ENCODE peak calls at places on chromosomes 7 and 10, in five cellular contexts. One of them, this sample, is unnamed.

GRCh38 chr10:59627366-59628018 is 82.2 kb downstream of the SLC16A9 start:
- DNase-seq in HCT116: no peak
- DNase-seq in GM23248: no peak
- DNase-seq in PC-3: peak; percentile 36
- DNase-seq in SK-N-SH: no peak
- DNase-seq in this sample: no peak

GRCh38 chr7:126213876-126214275 is 1038.9 kb downstream of the GRM8 start:
- DNase-seq in PC-3: peak; percentile 8
- DNase-seq in SK-N-SH: no peak
- DNase-seq in GM23248: no peak
- DNase-seq in HCT116: no peak
- DNase-seq in this sample: no peak

GRCh38 chr7:100736671-100737070 is 3.3 kb downstream of the ZAN start:
- DNase-seq in GM23248: no peak
- DNase-seq in HCT116: no peak
- DNase-seq in SK-N-SH: no peak
- DNase-seq in PC-3: no peak
- DNase-seq in this sample: no peak

GRCh38 chr7:128818694-128819093 is 11.5 kb upstream of the FLNC start:
- DNase-seq in SK-N-SH: no peak
- DNase-seq in PC-3: no peak
- DNase-seq in GM23248: no peak
- DNase-seq in HCT116: no peak
- DNase-seq in this sample: no peak

GRCh38 chr7:95690367-95690947 is 81.9 kb upstream of the DYNC1I1 start:
- DNase-seq in PC-3: peak; percentile 51
- DNase-seq in GM23248: peak; percentile 60
- DNase-seq in HCT116: peak; percentile 52
- DNase-seq in SK-N-SH: peak; percentile 27
- DNase-seq in this sample: peak; percentile 63

GRCh38 chr7:108235451-108236061 is 105.4 kb upstream of the LAMB4 start:
- DNase-seq in GM23248: peak; percentile 59
- DNase-seq in PC-3: no peak
- DNase-seq in HCT116: no peak
- DNase-seq in SK-N-SH: no peak
- DNase-seq in this sample: no peak

GRCh38 chr7:93964262-93964661 is 39.9 kb downstream of the BET1 start:
- DNase-seq in GM23248: no peak
- DNase-seq in PC-3: no peak
- DNase-seq in SK-N-SH: no peak
- DNase-seq in HCT116: no peak
- DNase-seq in this sample: no peak

GRCh38 chr7:111593343-111593742 is 31.1 kb upstream of the IMMP2L start:
- DNase-seq in HCT116: no peak
- DNase-seq in PC-3: no peak
- DNase-seq in GM23248: no peak
- DNase-seq in SK-N-SH: no peak
- DNase-seq in this sample: no peak

GRCh38 chr7:123682690-123683089 is 27.0 kb downstream of the LMOD2 start:
- DNase-seq in PC-3: peak; percentile 78
- DNase-seq in SK-N-SH: no peak
- DNase-seq in GM23248: peak; percentile 73
- DNase-seq in HCT116: peak; percentile 23
- DNase-seq in this sample: peak; percentile 59

GRCh38 chr7:2157473-2158279 is 75.1 kb downstream of the MAD1L1 start:
- DNase-seq in PC-3: peak; percentile 91
- DNase-seq in SK-N-SH: no peak
- DNase-seq in GM23248: peak; percentile 85
- DNase-seq in HCT116: no peak
- DNase-seq in this sample: peak; percentile 26

GRCh38 chr7:75842836-75843446 is 29.3 kb upstream of the CCL24 start:
- DNase-seq in PC-3: peak; percentile 84
- DNase-seq in SK-N-SH: no peak
- DNase-seq in GM23248: peak; percentile 92
- DNase-seq in HCT116: no peak
- DNase-seq in this sample: no peak

GRCh38 chr10:1609596-1609995 is 127.7 kb downstream of the ADARB2 start:
- DNase-seq in HCT116: no peak
- DNase-seq in SK-N-SH: no peak
- DNase-seq in GM23248: no peak
- DNase-seq in PC-3: no peak
- DNase-seq in this sample: no peak

GRCh38 chr10:44824607-44825006 is 86.5 kb upstream of the TMEM72 start:
- DNase-seq in HCT116: no peak
- DNase-seq in PC-3: peak; percentile 9
- DNase-seq in GM23248: peak; percentile 32
- DNase-seq in SK-N-SH: no peak
- DNase-seq in this sample: no peak

GRCh38 chr10:24645784-24646183 is 77.9 kb downstream of the ARHGAP21 start:
- DNase-seq in SK-N-SH: no peak
- DNase-seq in HCT116: no peak
- DNase-seq in GM23248: peak; percentile 12
- DNase-seq in PC-3: peak; percentile 66
- DNase-seq in this sample: no peak

GRCh38 chr7:47153571-47153970 is 428.3 kb downstream of the TNS3 start:
- DNase-seq in PC-3: no peak
- DNase-seq in GM23248: no peak
- DNase-seq in SK-N-SH: no peak
- DNase-seq in HCT116: no peak
- DNase-seq in this sample: peak; percentile 51

GRCh38 chr10:110458583-110458920 is 39.2 kb upstream of the DUSP5 start:
- DNase-seq in HCT116: no peak
- DNase-seq in GM23248: no peak
- DNase-seq in SK-N-SH: no peak
- DNase-seq in PC-3: no peak
- DNase-seq in this sample: no peak

DNA sequence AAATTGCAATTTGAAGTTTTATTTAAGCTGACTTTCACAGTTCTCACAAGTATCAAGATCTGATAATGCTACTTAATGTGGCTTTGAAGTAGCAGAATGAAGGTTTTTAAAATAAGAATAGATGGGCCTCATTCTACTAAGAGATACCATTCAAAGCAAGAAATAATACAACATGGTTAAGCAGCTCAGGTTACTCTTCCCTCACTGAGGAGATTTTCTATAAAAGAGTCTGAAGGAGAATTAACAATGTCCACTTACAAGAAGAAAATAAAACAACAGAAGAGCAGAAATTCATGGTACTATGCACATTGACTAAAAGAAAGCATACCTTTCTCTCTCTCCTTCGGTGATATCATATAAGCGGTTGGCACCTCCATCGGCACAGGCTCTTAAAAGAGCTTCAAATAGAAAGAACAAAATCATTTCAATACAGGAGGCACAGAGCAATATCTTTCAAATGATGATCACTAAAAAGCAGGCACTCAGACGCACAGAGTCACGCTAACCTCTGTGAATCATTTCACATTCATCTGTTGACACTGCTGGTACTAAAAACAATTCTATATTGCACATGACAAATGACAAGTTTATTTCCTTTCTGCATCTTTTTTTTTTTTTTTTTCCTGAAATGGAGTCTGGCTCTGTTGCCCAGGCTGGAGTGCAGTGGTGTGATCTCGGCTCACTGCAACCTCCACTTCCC is 153.1 kb downstream of the TPK1 start:
- DNase-seq in HCT116: no peak
- DNase-seq in GM23248: no peak
- DNase-seq in PC-3: no peak
- DNase-seq in SK-N-SH: no peak
- DNase-seq in this sample: no peak
- TF ChIP-seq EZH2phosphoT487 in HCT116: no peak
- TF ChIP-seq EZH2phosphoT487 in GM23248: no peak
- TF ChIP-seq EZH2phosphoT487 in PC-3: no peak
- TF ChIP-seq EZH2phosphoT487 in SK-N-SH: no peak
- TF ChIP-seq EZH2phosphoT487 in this sample: no peak

DNA sequence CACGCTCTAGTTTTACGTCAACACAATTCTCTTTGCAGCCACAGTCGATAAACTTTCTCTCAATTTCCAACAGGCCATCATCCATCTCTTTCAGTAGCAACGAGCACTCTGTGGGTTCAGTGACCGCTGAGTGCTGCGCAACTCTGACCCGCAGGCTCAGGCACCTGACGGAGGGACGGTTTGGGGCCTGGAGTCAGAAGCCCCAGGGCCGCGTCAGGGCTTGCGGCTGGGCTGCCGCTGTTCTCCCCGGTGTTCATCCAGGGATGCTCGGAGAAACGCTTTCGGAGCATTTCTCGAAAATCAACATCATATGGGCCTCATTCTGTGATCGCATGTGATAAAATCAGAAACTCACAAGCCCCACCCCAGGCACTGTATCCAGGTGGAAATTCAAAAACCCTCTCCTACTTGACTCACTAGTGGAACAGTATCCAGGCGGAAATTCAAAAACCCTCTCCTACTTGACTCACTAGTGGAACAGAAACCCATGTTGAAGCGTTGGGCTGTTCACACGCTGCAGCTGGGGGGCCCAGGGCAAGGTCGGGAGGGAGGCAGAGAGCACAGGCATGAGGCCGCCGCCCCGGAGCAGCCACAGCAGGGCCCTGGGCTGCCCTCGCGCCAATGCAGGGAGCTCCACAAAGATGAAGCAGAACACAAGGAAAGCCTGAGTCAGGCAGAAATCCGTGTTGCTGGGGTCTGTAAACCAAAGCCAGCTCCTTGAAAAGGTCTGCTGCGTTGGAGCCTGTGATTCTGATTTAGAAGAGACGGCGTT is 73.3 kb upstream of the NKX6-2 start:
- DNase-seq in GM23248: no peak
- DNase-seq in PC-3: no peak
- DNase-seq in SK-N-SH: no peak
- DNase-seq in HCT116: no peak
- DNase-seq in this sample: no peak
- H3K9ac ChIP-seq in GM23248: no peak overlapping the region
- H3K9ac ChIP-seq in PC-3: no peak overlapping the region
- H3K9ac ChIP-seq in SK-N-SH: no peak overlapping the region
- H3K9ac ChIP-seq in HCT116: no peak overlapping the region
- H3K9ac ChIP-seq in this sample: no peak overlapping the region

GRCh38 chr7:33327427-33327826 is 198.1 kb downstream of the BBS9 start:
- DNase-seq in SK-N-SH: no peak
- DNase-seq in HCT116: no peak
- DNase-seq in PC-3: no peak
- DNase-seq in GM23248: no peak
- DNase-seq in this sample: no peak

GRCh38 chr7:33325754-33326484 is 196.6 kb downstream of the BBS9 start:
- DNase-seq in SK-N-SH: no peak
- DNase-seq in GM23248: no peak
- DNase-seq in HCT116: no peak
- DNase-seq in PC-3: no peak
- DNase-seq in this sample: no peak

GRCh38 chr7:33326485-33326848 is 197.1 kb downstream of the BBS9 start:
- DNase-seq in SK-N-SH: no peak
- DNase-seq in HCT116: no peak
- DNase-seq in GM23248: no peak
- DNase-seq in PC-3: no peak
- DNase-seq in this sample: no peak
- H3K36me3 ChIP-seq in SK-N-SH: no peaks in the 10 kb centered on the region
- H3K36me3 ChIP-seq in HCT116: no peaks in the 10 kb centered on the region
- H3K36me3 ChIP-seq in GM23248: no peaks in the 10 kb centered on the region
- H3K36me3 ChIP-seq in PC-3: no peaks in the 10 kb centered on the region
- H3K36me3 ChIP-seq in this sample: no peaks in the 10 kb centered on the region

GRCh38 chr7:151187409-151188251 is 580 bp upstream of the ASB10 start:
- DNase-seq in HCT116: no peak
- DNase-seq in GM23248: no peak
- DNase-seq in SK-N-SH: no peak
- DNase-seq in PC-3: no peak
- DNase-seq in this sample: no peak

GRCh38 chr7:151189038-151189437 is 2.0 kb upstream of the ASB10 start:
- DNase-seq in HCT116: no peak
- DNase-seq in PC-3: no peak
- DNase-seq in SK-N-SH: no peak
- DNase-seq in GM23248: no peak
- DNase-seq in this sample: no peak

GRCh38 chr7:151188252-151188542 is 1.1 kb upstream of the ASB10 start:
- DNase-seq in GM23248: no peak
- DNase-seq in SK-N-SH: no peak
- DNase-seq in HCT116: no peak
- DNase-seq in PC-3: no peak
- DNase-seq in this sample: no peak

GRCh38 chr7:151186640-151187408 is at the start of gene ASB10:
- DNase-seq in HCT116: no peak
- DNase-seq in GM23248: no peak
- DNase-seq in PC-3: no peak
- DNase-seq in SK-N-SH: no peak
- DNase-seq in this sample: no peak

GRCh38 chr7:151185762-151186639 is 1.0 kb downstream of the ASB10 start:
- DNase-seq in PC-3: no peak
- DNase-seq in GM23248: no peak
- DNase-seq in SK-N-SH: no peak
- DNase-seq in HCT116: no peak
- DNase-seq in this sample: no peak
- TF ChIP-seq EZH2phosphoT487 in PC-3: no peak
- TF ChIP-seq EZH2phosphoT487 in GM23248: no peak
- TF ChIP-seq EZH2phosphoT487 in SK-N-SH: no peak
- TF ChIP-seq EZH2phosphoT487 in HCT116: no peak
- TF ChIP-seq EZH2phosphoT487 in this sample: no peak

DNA sequence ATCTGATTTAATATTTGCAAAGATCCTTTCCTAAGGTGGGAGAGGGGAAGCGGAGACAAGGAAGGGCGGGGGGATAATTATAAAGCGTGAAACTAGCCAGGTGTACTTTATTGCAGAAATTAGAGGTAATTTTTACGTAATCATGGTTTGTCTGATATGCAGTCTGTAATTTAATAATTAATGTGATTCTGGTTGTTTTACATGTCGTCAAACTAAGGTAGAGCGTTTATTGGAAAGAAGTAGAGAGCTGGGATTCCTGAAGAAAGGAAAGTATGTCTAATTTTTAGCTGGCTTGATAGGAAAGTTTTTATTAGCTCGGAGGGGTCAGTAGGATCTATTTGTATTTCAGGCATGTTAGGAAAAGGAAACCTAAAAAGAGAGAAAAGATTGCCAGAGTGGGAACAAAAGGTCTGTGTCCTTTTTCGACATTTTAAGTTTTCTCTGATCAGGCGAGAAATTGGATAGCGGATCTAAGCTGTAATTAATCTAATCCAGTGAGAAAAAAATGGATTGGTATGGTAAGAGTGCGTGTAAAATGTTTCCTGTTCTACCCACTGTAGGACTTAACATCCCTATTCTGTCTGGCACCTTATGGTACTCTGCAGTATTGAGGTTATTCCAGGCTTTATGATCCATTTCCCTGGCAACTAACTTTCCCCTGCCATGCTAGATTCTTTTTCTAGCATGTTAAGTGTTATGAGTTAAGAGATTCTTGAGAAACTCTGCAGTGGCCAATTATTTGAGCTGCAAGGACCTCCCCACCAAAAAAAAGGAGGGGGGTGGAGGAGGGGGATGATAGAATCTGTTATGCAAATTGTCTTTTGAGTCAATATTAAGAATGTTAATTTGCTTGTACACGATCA is 1.4 kb downstream of the CELF2 start:
- DNase-seq in HCT116: no peak
- DNase-seq in SK-N-SH: no peak
- DNase-seq in GM23248: peak; percentile 25
- DNase-seq in PC-3: no peak
- DNase-seq in this sample: no peak
- H3K9ac ChIP-seq in HCT116: no peak overlapping the region
- H3K9ac ChIP-seq in SK-N-SH: no peak overlapping the region
- H3K9ac ChIP-seq in GM23248: peak overlapping the region; percentile 73
- H3K9ac ChIP-seq in PC-3: no peak overlapping the region
- H3K9ac ChIP-seq in this sample: no peak overlapping the region

This sample was measured in neural progenitor cell.